ENCODE peak calls at places on chromosomes 4 and X, in five cellular contexts. R is tibial artery, B is SJSA1, U is type B pancreatic cell, F is NAMALWA. V is an unnamed sample.
A peak's percentile ranks its signal among the peaks of the same experiment; 100 is the strongest.

GRCh38 chrX:119878740-119879139 is 7.1 kb downstream of the NDUFA1 start:
- DNase-seq in B (no peak), F (no peak), U (no peak), R (no peak), V (no peak)

GRCh38 chrX:65932173-65933084 is 107.5 kb downstream of the VSIG4 start:
- DNase-seq in U (no peak), B (no peak), R (no peak), F (peak; percentile 26), V (no peak)

GRCh38 chrX:124239911-124240310 is 92.5 kb upstream of the TEX13D start:
- DNase-seq in U (no peak), F (no peak), R (no peak), B (no peak), V (no peak)

GRCh38 chrX:39506131-39506530 is 591.6 kb downstream of the BCOR start:
- DNase-seq in R (no peak), B (no peak), U (no peak), F (no peak), V (no peak)

GRCh38 chr4:15006416-15007024 is 4.2 kb downstream of the CPEB2 start:
- DNase-seq in F (peak; percentile 57), B (no peak), U (no peak), R (no peak), V (peak; percentile 26)

GRCh38 chr4:178752954-178753525 is 1310.8 kb upstream of the AGA start:
- DNase-seq in R (no peak), B (no peak), U (no peak), F (no peak), V (no peak)

GRCh38 chr4:85725727-85726170 is 250.8 kb downstream of the ARHGAP24 start:
- DNase-seq in U (no peak), B (no peak), R (no peak), F (peak; percentile 77), V (peak; percentile 90)

GRCh38 chrX:120514236-120514635 is 45.1 kb upstream of the LAMP2 start:
- DNase-seq in F (peak; percentile 32), R (no peak), U (no peak), B (peak; percentile 9), V (peak; percentile 53)

GRCh38 chr4:90498175-90498574 is 371.0 kb downstream of the CCSER1 start:
- DNase-seq in B (no peak), R (no peak), F (no peak), U (no peak), V (no peak)

GRCh38 chrX:1493877-1494510 is 41.3 kb upstream of the ASMTL start:
- DNase-seq in B (no peak), U (peak; percentile 50), F (peak; percentile 75), R (no peak), V (peak; percentile 89)

GRCh38 chr4:82561745-82562552 is at the start of gene TMEM150C:
- DNase-seq in U (no peak), F (no peak), B (peak; percentile 12), R (no peak), V (peak; percentile 51)

GRCh38 chrX:119686087-119686639 is 6.8 kb downstream of the SEPTIN6 start:
- DNase-seq in R (no peak), U (no peak), B (no peak), F (peak; percentile 76), V (peak; percentile 28)

GRCh38 chrX:130172127-130172834 is 519 bp downstream of the RAB33A start:
- DNase-seq in B (no peak), F (no peak), R (no peak), U (no peak), V (no peak)

GRCh38 chr4:177256950-177257349 is 52.7 kb upstream of the NEIL3 start:
- DNase-seq in U (no peak), R (no peak), F (no peak), B (no peak), V (no peak)

GRCh38 chrX:55742649-55743048 is 25.1 kb downstream of the RRAGB start:
- DNase-seq in B (no peak), F (no peak), R (no peak), U (no peak), V (no peak)

GRCh38 chr4:38759790-38760122 is 23.0 kb downstream of the TLR10 start:
- DNase-seq in F (no peak), R (no peak), U (no peak), B (no peak), V (no peak)

GRCh38 chr4:123631699-123632098 is 235.1 kb downstream of the SPRY1 start:
- DNase-seq in F (no peak), R (no peak), U (no peak), B (peak; percentile 18), V (no peak)

GRCh38 chrX:132615396-132616131 is 126.7 kb upstream of the MBNL3 start:
- DNase-seq in F (peak; percentile 54), B (no peak), U (no peak), R (no peak), V (peak; percentile 76)

GRCh38 chrX:3712080-3712869 is 1.2 kb downstream of the PRKX start:
- DNase-seq in U (no peak), R (no peak), F (peak; percentile 16), B (no peak), V (peak; percentile 62)

GRCh38 chrX:106862972-106863688 is 40.0 kb downstream of the RIPPLY1 start:
- DNase-seq in F (peak; percentile 41), B (no peak), R (no peak), U (no peak), V (peak; percentile 32)

GRCh38 chr4:125750827-125751466 is 436.2 kb downstream of the FAT4 start:
- DNase-seq in F (no peak), B (peak; percentile 44), U (no peak), R (no peak), V (no peak)

GRCh38 chr4:55183926-55184599 is 58.7 kb upstream of the KDR start:
- DNase-seq in U (no peak), F (no peak), R (no peak), B (peak; percentile 82), V (no peak)

GRCh38 chrX:71533514-71533849 is 578 bp downstream of the OGT start:
- DNase-seq in U (no peak), F (no peak), R (no peak), B (no peak), V (no peak)

GRCh38 chr4:137156054-137156453 is 376.2 kb downstream of the PCDH18 start:
- DNase-seq in B (no peak), F (no peak), U (no peak), R (no peak), V (no peak)

GRCh38 chr4:139834210-139834609 is 168.6 kb downstream of the MGST2 start:
- DNase-seq in R (no peak), F (no peak), U (no peak), B (no peak), V (no peak)

GRCh38 chr4:153573881-153574807 is 108.0 kb downstream of the TMEM131L start:
- DNase-seq in R (peak; percentile 77), U (no peak), F (peak; percentile 75), B (peak; percentile 48), V (peak; percentile 69)

GRCh38 chr4:39975488-39976089 is 2.1 kb downstream of the PDS5A start:
- DNase-seq in U (no peak), B (no peak), F (no peak), R (peak; percentile 19), V (no peak)

GRCh38 chr4:138448169-138448568 is 206.0 kb upstream of the SLC7A11 start:
- DNase-seq in U (no peak), R (no peak), F (no peak), B (no peak), V (no peak)

GRCh38 chr4:93791570-93792195 is 36.9 kb upstream of the ATOH1 start:
- DNase-seq in B (peak; percentile 39), F (peak; percentile 82), U (no peak), R (no peak), V (peak; percentile 73)

GRCh38 chr4:149572711-149573110 is 242.9 kb downstream of the IQCM start:
- DNase-seq in B (no peak), U (no peak), R (no peak), F (no peak), V (no peak)

GRCh38 chr4:41146716-41147506 is 67.4 kb downstream of the APBB2 start:
- DNase-seq in R (peak; percentile 72), U (no peak), F (no peak), B (peak; percentile 48), V (no peak)

GRCh38 chr4:186831574-186831973 is 107.9 kb upstream of the FAT1 start:
- DNase-seq in B (no peak), F (no peak), U (no peak), R (no peak), V (no peak)

GRCh38 chr4:175622887-175623286 is 189.2 kb downstream of the GPM6A start:
- DNase-seq in U (no peak), R (no peak), B (no peak), F (peak; percentile 28), V (no peak)

GRCh38 chr4:40046311-40046980 is 10.2 kb upstream of the N4BP2 start:
- DNase-seq in F (no peak), R (no peak), B (peak; percentile 18), U (no peak), V (no peak)

GRCh38 chr4:48570646-48571220 is 80.7 kb downstream of the ZAR1 start:
- DNase-seq in B (no peak), R (no peak), U (no peak), F (no peak), V (no peak)

GRCh38 chr4:18689308-18689915 is 667.9 kb upstream of the LCORL start:
- DNase-seq in F (peak; percentile 68), R (no peak), U (peak; percentile 73), B (peak; percentile 57), V (peak; percentile 59)

V was measured in KBM-7.